ENCODE peak calls at places on chromosomes 7 and 10, in four cellular contexts. One of them, this sample, is unnamed.

GRCh38 chr7:30914611-30915601 is 3.3 kb downstream of the AQP1 start:
- DNase-seq in lung: no peak
- DNase-seq in neural progenitor cell: no peak
- DNase-seq in brain microvascular endothelial cell: peak; percentile 39
- DNase-seq in this sample: no peak

GRCh38 chr7:80410081-80410480 is 101.8 kb downstream of the GNAT3 start:
- DNase-seq in lung: no peak
- DNase-seq in brain microvascular endothelial cell: peak; percentile 27
- DNase-seq in neural progenitor cell: peak; percentile 8
- DNase-seq in this sample: no peak

GRCh38 chr10:2508971-2509605 is 558.3 kb upstream of the PFKP start:
- DNase-seq in lung: no peak
- DNase-seq in brain microvascular endothelial cell: peak; percentile 40
- DNase-seq in neural progenitor cell: no peak
- DNase-seq in this sample: no peak

GRCh38 chr10:132131581-132132250 is 55.0 kb upstream of the DPYSL4 start:
- DNase-seq in neural progenitor cell: no peak
- DNase-seq in brain microvascular endothelial cell: no peak
- DNase-seq in lung: no peak
- DNase-seq in this sample: no peak

GRCh38 chr10:21020545-21020944 is 123.4 kb upstream of the NEBL start:
- DNase-seq in brain microvascular endothelial cell: no peak
- DNase-seq in neural progenitor cell: peak; percentile 44
- DNase-seq in lung: no peak
- DNase-seq in this sample: no peak

GRCh38 chr7:47739901-47740300 is 158.0 kb upstream of the TNS3 start:
- DNase-seq in neural progenitor cell: no peak
- DNase-seq in lung: no peak
- DNase-seq in brain microvascular endothelial cell: no peak
- DNase-seq in this sample: no peak

GRCh38 chr7:56007891-56008290 is 43.4 kb downstream of the PSPH start:
- DNase-seq in lung: no peak
- DNase-seq in neural progenitor cell: no peak
- DNase-seq in brain microvascular endothelial cell: no peak
- DNase-seq in this sample: no peak

GRCh38 chr10:121322046-121322445 is 276.2 kb downstream of the FGFR2 start:
- DNase-seq in brain microvascular endothelial cell: no peak
- DNase-seq in neural progenitor cell: no peak
- DNase-seq in lung: no peak
- DNase-seq in this sample: no peak

GRCh38 chr10:122252805-122253204 is 18.3 kb upstream of the BTBD16 start:
- DNase-seq in brain microvascular endothelial cell: no peak
- DNase-seq in neural progenitor cell: no peak
- DNase-seq in lung: no peak
- DNase-seq in this sample: no peak

GRCh38 chr10:88693392-88694020 is 12.5 kb upstream of the LIPK start:
- DNase-seq in lung: no peak
- DNase-seq in brain microvascular endothelial cell: no peak
- DNase-seq in neural progenitor cell: peak; percentile 9
- DNase-seq in this sample: no peak

GRCh38 chr10:124290095-124290795 is 128.5 kb downstream of the OAT start:
- DNase-seq in neural progenitor cell: no peak
- DNase-seq in lung: no peak
- DNase-seq in brain microvascular endothelial cell: peak; percentile 65
- DNase-seq in this sample: no peak

GRCh38 chr10:94116848-94117247 is 123.1 kb downstream of the PLCE1 start:
- DNase-seq in neural progenitor cell: no peak
- DNase-seq in brain microvascular endothelial cell: peak; percentile 18
- DNase-seq in lung: no peak
- DNase-seq in this sample: no peak

GRCh38 chr10:24894309-24894708 is 58.1 kb downstream of the PRTFDC1 start:
- DNase-seq in brain microvascular endothelial cell: peak; percentile 83
- DNase-seq in lung: peak; percentile 35
- DNase-seq in neural progenitor cell: no peak
- DNase-seq in this sample: no peak

GRCh38 chr7:140033036-140033435 is 29.7 kb downstream of the PARP12 start:
- DNase-seq in lung: no peak
- DNase-seq in brain microvascular endothelial cell: peak; percentile 35
- DNase-seq in neural progenitor cell: no peak
- DNase-seq in this sample: no peak

GRCh38 chr10:58560068-58560467 is 47.4 kb downstream of the BICC1 start:
- DNase-seq in lung: no peak
- DNase-seq in brain microvascular endothelial cell: no peak
- DNase-seq in neural progenitor cell: no peak
- DNase-seq in this sample: no peak

GRCh38 chr7:91266067-91266930 is 2.1 kb downstream of the FZD1 start:
- DNase-seq in brain microvascular endothelial cell: no peak
- DNase-seq in lung: no peak
- DNase-seq in neural progenitor cell: peak; percentile 50
- DNase-seq in this sample: no peak

GRCh38 chr7:129609666-129610065 is 1.9 kb upstream of the NRF1 start:
- DNase-seq in brain microvascular endothelial cell: no peak
- DNase-seq in neural progenitor cell: no peak
- DNase-seq in lung: no peak
- DNase-seq in this sample: no peak

GRCh38 chr10:133264455-133264854 is 12.2 kb downstream of the ADAM8 start:
- DNase-seq in brain microvascular endothelial cell: no peak
- DNase-seq in lung: no peak
- DNase-seq in neural progenitor cell: no peak
- DNase-seq in this sample: no peak

GRCh38 chr7:158369866-158370265 is 217.8 kb downstream of the PTPRN2 start:
- DNase-seq in lung: no peak
- DNase-seq in brain microvascular endothelial cell: no peak
- DNase-seq in neural progenitor cell: no peak
- DNase-seq in this sample: no peak

GRCh38 chr7:81626008-81626407 is 143.8 kb downstream of the HGF start:
- DNase-seq in brain microvascular endothelial cell: peak; percentile 77
- DNase-seq in lung: no peak
- DNase-seq in neural progenitor cell: no peak
- DNase-seq in this sample: no peak

GRCh38 chr10:73359492-73359891 is 828 bp upstream of the CFAP70 start:
- DNase-seq in brain microvascular endothelial cell: no peak
- DNase-seq in lung: no peak
- DNase-seq in neural progenitor cell: no peak
- DNase-seq in this sample: no peak

GRCh38 chr7:128841171-128841690 is 11.0 kb downstream of the FLNC start:
- DNase-seq in brain microvascular endothelial cell: no peak
- DNase-seq in lung: no peak
- DNase-seq in neural progenitor cell: no peak
- DNase-seq in this sample: no peak

GRCh38 chr10:9824546-9825164 is 1193.0 kb upstream of the CELF2 start:
- DNase-seq in brain microvascular endothelial cell: no peak
- DNase-seq in neural progenitor cell: peak; percentile 9
- DNase-seq in lung: no peak
- DNase-seq in this sample: no peak

GRCh38 chr7:140512317-140513000 is 33.2 kb upstream of the MKRN1 start:
- DNase-seq in neural progenitor cell: no peak
- DNase-seq in lung: peak; percentile 38
- DNase-seq in brain microvascular endothelial cell: no peak
- DNase-seq in this sample: no peak

GRCh38 chr7:44144968-44145418 is 3.9 kb upstream of the MYL7 start:
- DNase-seq in lung: no peak
- DNase-seq in brain microvascular endothelial cell: no peak
- DNase-seq in neural progenitor cell: no peak
- DNase-seq in this sample: no peak

GRCh38 chr10:13223241-13223640 is 10.9 kb downstream of the UCMA start:
- DNase-seq in neural progenitor cell: no peak
- DNase-seq in lung: no peak
- DNase-seq in brain microvascular endothelial cell: no peak
- DNase-seq in this sample: no peak

GRCh38 chr10:8767616-8768015 is 713.1 kb downstream of the GATA3 start:
- DNase-seq in lung: no peak
- DNase-seq in neural progenitor cell: no peak
- DNase-seq in brain microvascular endothelial cell: no peak
- DNase-seq in this sample: no peak

GRCh38 chr7:156089222-156089621 is 277.0 kb upstream of the SHH start:
- DNase-seq in lung: no peak
- DNase-seq in brain microvascular endothelial cell: no peak
- DNase-seq in neural progenitor cell: no peak
- DNase-seq in this sample: no peak

GRCh38 chr7:156094350-156095146 is 282.3 kb upstream of the SHH start:
- DNase-seq in neural progenitor cell: no peak
- DNase-seq in brain microvascular endothelial cell: no peak
- DNase-seq in lung: no peak
- DNase-seq in this sample: no peak

GRCh38 chr7:156092307-156092706 is 280.0 kb upstream of the SHH start:
- DNase-seq in brain microvascular endothelial cell: no peak
- DNase-seq in lung: no peak
- DNase-seq in neural progenitor cell: no peak
- DNase-seq in this sample: no peak

GRCh38 chr7:156090988-156091387 is 278.7 kb upstream of the SHH start:
- DNase-seq in brain microvascular endothelial cell: no peak
- DNase-seq in lung: no peak
- DNase-seq in neural progenitor cell: no peak
- DNase-seq in this sample: no peak

DNA sequence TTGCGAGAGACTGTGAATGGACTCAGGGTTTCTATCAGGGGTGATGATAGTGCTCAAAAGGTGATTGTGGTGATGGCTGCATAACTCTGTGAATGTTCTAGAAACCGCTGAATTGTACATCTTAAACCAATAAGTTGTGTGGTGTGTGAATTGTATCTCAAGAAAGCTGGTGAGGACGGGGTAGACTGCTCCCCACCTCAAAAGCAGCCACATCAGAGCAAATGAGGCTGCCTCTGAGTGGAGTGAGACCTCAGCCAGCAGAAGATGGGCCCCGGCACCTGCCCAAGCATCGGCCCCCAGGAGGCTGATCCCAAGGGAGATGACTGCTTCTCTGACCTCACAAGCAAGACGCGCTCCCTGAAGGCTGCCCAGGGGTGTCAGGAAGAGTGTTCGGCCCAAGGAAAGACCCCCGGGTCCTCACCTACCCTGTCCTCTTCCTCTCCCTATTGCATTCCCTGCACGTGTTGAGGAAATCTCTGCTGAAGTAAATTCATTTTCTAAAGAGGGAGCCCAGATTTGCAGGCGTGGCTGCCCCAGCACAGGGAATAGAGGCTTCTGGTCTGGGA is 279.3 kb upstream of the SHH start:
- DNase-seq in neural progenitor cell: no peak
- DNase-seq in brain microvascular endothelial cell: no peak
- DNase-seq in lung: no peak
- DNase-seq in this sample: no peak
- TF ChIP-seq CTCF in neural progenitor cell: no peak
- TF ChIP-seq CTCF in brain microvascular endothelial cell: no peak
- TF ChIP-seq CTCF in lung: no peak
- TF ChIP-seq CTCF in this sample: no peak

DNA sequence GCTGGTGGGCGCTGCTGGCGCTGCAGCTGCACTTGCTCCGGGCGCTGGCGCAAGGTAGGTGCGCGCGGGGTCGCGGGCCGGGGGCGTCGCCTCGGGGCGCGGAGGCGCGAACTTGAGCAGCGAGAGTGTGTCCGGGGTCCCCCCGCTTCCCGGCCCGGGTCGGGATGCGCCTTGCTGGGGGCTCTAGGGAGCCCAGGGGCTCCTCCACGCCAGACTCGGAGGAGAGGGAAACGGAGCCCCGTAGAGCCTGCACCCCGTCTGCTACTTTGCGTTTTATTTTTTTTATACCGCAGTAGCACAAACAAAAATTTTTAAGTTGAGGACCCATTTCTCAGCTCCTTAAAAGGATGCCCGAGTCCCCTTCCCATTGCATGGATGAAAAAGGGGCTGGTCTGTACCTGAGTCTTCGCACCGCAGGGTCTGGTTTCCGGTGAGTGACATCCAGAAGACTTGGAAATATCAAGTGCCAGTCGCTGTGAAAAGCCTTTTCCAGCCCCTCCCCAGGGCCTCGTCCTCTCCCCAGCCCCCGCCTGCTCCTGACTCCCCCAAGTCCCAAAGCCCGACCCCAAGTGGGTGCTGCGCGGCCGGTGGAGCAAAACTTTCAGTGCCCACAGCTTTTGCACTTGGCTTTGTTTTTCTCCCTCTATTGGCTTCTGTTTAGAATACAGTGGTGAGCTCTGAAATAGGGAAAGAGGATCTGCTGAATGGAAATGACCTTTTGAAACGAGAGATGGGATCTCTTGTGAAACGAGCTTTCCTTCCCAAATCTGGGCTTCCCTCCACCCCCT is 973 bp downstream of the SDK1 start:
- DNase-seq in brain microvascular endothelial cell: no peak
- DNase-seq in neural progenitor cell: peak; percentile 36
- DNase-seq in lung: no peak
- DNase-seq in this sample: peak; percentile 26
- TF ChIP-seq CTCF in brain microvascular endothelial cell: peak; percentile 54
- TF ChIP-seq CTCF in neural progenitor cell: peak; percentile 15
- TF ChIP-seq CTCF in lung: no peak
- TF ChIP-seq CTCF in this sample: peak; percentile 51

DNA sequence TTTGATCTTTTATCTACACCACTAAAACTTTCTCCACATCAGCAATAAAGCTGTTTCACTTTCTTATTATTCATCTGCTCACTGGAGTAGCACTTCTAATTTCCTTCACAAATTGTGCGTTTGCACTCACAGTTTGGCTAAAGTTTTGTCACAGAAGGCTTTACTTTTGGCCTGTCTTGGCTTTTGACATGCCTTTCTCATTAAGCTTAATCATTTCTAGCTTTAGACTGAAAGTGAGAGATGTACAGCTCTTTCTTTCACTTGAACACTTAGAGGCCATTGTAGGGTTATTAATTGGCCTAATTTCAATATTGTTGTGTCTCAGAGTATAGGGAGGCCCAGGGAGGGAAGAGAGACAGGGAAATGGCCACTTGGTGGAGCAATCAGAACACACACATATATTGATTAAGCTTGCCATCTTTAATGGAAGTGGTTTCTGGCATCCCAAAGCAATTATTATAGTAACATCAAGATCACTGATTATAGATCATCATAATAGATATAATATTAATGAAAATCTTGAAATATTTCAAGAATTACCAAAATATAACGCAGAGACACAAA is 512.5 kb downstream of the ETV1 start:
- DNase-seq in neural progenitor cell: peak; percentile 3
- DNase-seq in brain microvascular endothelial cell: no peak
- DNase-seq in lung: no peak
- DNase-seq in this sample: no peak
- TF ChIP-seq CTCF in neural progenitor cell: peak; percentile 40
- TF ChIP-seq CTCF in brain microvascular endothelial cell: peak; percentile 41
- TF ChIP-seq CTCF in lung: no peak
- TF ChIP-seq CTCF in this sample: no peak

DNA sequence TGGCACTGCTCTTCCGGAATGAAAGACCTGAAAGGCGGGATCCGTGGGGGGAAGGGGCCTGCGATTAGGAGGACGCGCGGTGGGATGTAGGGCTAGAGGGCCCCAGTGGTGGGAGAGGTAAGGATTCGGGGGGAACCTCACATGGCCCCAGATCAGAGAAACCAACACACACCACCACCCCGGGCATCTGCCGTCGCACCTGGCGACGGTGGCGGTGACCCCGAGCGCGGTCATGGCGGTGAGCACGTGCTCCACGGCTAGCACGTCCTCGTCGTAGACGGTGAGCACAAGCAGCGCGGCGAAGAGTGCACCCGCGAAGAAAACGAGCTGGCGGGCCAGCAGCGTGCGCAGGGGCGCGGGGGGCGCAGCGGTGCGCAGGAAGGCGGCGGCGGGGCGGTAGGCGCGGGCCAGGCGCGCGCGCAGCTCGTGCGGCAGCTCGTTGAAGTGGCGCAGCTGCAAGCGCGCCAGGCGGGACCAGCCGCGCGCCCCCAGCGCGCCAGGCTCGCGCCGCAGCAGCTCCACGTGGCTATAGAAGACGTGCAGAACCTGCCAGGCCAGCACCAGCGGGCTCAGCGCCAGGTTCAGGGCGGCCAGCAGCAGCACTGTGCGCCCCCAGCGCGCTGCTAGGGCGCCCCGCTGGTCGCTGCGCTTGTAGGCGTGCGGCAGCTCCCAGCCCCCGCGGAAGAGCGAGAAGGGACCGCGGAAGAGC is 5.7 kb downstream of the ATG9B start:
- DNase-seq in neural progenitor cell: peak; percentile 66
- DNase-seq in lung: no peak
- DNase-seq in brain microvascular endothelial cell: no peak
- DNase-seq in this sample: no peak
- TF ChIP-seq CTCF in neural progenitor cell: no peak
- TF ChIP-seq CTCF in lung: no peak
- TF ChIP-seq CTCF in brain microvascular endothelial cell: no peak
- TF ChIP-seq CTCF in this sample: no peak